ENCODE peak calls at places on chromosome 12, in four cellular contexts. C, F, E and M are unnamed samples.

GRCh38 chr12:8692573-8692972 is 5.2 kb upstream of the RIMKLB start:
- DNase-seq in F (peak; percentile 63), E (no peak), C (peak; percentile 63), M (no peak)

GRCh38 chr12:23559268-23559753 is 390.2 kb downstream of the SOX5 start:
- DNase-seq in F (no peak), E (no peak), C (no peak), M (no peak)

GRCh38 chr12:67358686-67359374 is 89.7 kb downstream of the CAND1 start:
- DNase-seq in F (no peak), C (peak; percentile 92), E (no peak), M (no peak)

GRCh38 chr12:100868487-100868886 is 73.9 kb downstream of the ANO4 start:
- DNase-seq in C (peak; percentile 75), F (no peak), E (no peak), M (no peak)

GRCh38 chr12:48980953-48981756 is 3.0 kb downstream of the WNT1 start:
- DNase-seq in C (no peak), F (no peak), E (peak; percentile 55), M (no peak)

GRCh38 chr12:52617403-52617785 is 965 bp downstream of the KRT73 start:
- DNase-seq in C (no peak), E (no peak), F (no peak), M (no peak)

GRCh38 chr12:126930234-126930633 is 1336.7 kb upstream of the TMEM132C start:
- DNase-seq in E (no peak), F (no peak), C (no peak), M (no peak)

GRCh38 chr12:124703852-124704251 is 136.4 kb upstream of the NCOR2 start:
- DNase-seq in F (no peak), E (no peak), C (no peak), M (no peak)

GRCh38 chr12:79900199-79900598 is 34.7 kb downstream of the PPP1R12A start:
- DNase-seq in F (no peak), C (no peak), E (no peak), M (no peak)

GRCh38 chr12:79933580-79934264 is 1.2 kb downstream of the PPP1R12A start:
- DNase-seq in E (no peak), F (no peak), C (no peak), M (no peak)

GRCh38 chr12:107732365-107732764 is 28.6 kb downstream of the PRDM4 start:
- DNase-seq in C (no peak), E (no peak), F (no peak), M (no peak)

GRCh38 chr12:76158518-76159321 is 74.2 kb upstream of the NAP1L1 start:
- DNase-seq in F (peak; percentile 19), C (peak; percentile 78), E (peak; percentile 39), M (peak; percentile 66)

GRCh38 chr12:3533703-3534386 is 42.8 kb downstream of the PRMT8 start:
- DNase-seq in E (no peak), F (no peak), C (no peak), M (peak; percentile 61)

GRCh38 chr12:6943387-6943718 is 263 bp upstream of the RNU7-1 start:
- DNase-seq in F (peak; percentile 85), E (peak; percentile 78), C (peak; percentile 93), M (peak; percentile 56)

GRCh38 chr12:40308851-40309420 is 84.1 kb downstream of the LRRK2 start:
- DNase-seq in C (no peak), F (no peak), E (no peak), M (no peak)

GRCh38 chr12:132523576-132524331 is 33.8 kb downstream of the FBRSL1 start:
- DNase-seq in C (no peak), F (peak; percentile 79), E (peak; percentile 74), M (peak; percentile 50)

GRCh38 chr12:54882074-54882473 is 27.8 kb downstream of the MUCL1 start:
- DNase-seq in E (no peak), F (no peak), C (no peak), M (no peak)

GRCh38 chr12:114945351-114945750 is 261.4 kb upstream of the TBX3 start:
- DNase-seq in E (no peak), C (peak; percentile 18), F (no peak), M (no peak)

GRCh38 chr12:105444050-105444808 is 113.7 kb downstream of the C12orf75 start:
- DNase-seq in F (no peak), C (peak; percentile 84), E (no peak), M (peak; percentile 4)

GRCh38 chr12:64044171-64044570 is 177.9 kb downstream of the KICS2 start:
- DNase-seq in F (no peak), C (no peak), E (no peak), M (no peak)

GRCh38 chr12:42798811-42799438 is 209.4 kb upstream of the PRICKLE1 start:
- DNase-seq in C (peak; percentile 80), F (no peak), E (no peak), M (no peak)

GRCh38 chr12:64699504-64700115 is 59.6 kb downstream of the GNS start:
- DNase-seq in C (no peak), F (no peak), E (no peak), M (no peak)

GRCh38 chr12:52532636-52533035 is 12.4 kb upstream of the KRT5 start:
- DNase-seq in E (no peak), C (no peak), F (no peak), M (no peak)

GRCh38 chr12:11633968-11634367 is 15.5 kb upstream of the ETV6 start:
- DNase-seq in C (peak; percentile 92), E (no peak), F (no peak), M (no peak)

GRCh38 chr12:3744216-3744883 is 8.6 kb downstream of the CRACR2A start:
- DNase-seq in C (no peak), E (no peak), F (no peak), M (no peak)

GRCh38 chr12:48815281-48816110 is 2.8 kb upstream of the CACNB3 start:
- DNase-seq in F (peak; percentile 67), E (no peak), C (peak; percentile 74), M (peak; percentile 63)

GRCh38 chr12:48197967-48198618 is 5.0 kb downstream of the OR10AD1 start:
- DNase-seq in C (peak; percentile 91), E (peak; percentile 81), F (peak; percentile 94), M (peak; percentile 97)

GRCh38 chr12:47817272-47818006 is 2.3 kb downstream of the HDAC7 start:
- DNase-seq in C (no peak), F (no peak), E (no peak), M (no peak)

GRCh38 chr12:75162845-75163244 is 46.8 kb downstream of the KCNC2 start:
- DNase-seq in F (no peak), E (no peak), C (no peak), M (no peak)

GRCh38 chr12:116015525-116015924 is 262.0 kb downstream of the MED13L start:
- DNase-seq in F (no peak), C (peak; percentile 46), E (no peak), M (peak; percentile 44)

GRCh38 chr12:90209029-90209428 is 500.4 kb upstream of the ATP2B1 start:
- DNase-seq in F (no peak), E (no peak), C (no peak), M (no peak)

GRCh38 chr12:76922821-76923315 is 44.0 kb upstream of the CSRP2 start:
- DNase-seq in C (no peak), F (no peak), E (no peak), M (no peak)

GRCh38 chr12:106586803-106587684 is 4.2 kb downstream of the RFX4 start:
- DNase-seq in E (no peak), C (no peak), F (peak; percentile 15), M (no peak)

GRCh38 chr12:117835113-117835512 is 133.7 kb downstream of the KSR2 start:
- DNase-seq in F (no peak), E (no peak), C (no peak), M (no peak)